ENCODE peak calls at places on chromosome 5, in five cellular contexts. F, Q, Z, G and I are unnamed samples. For H3K4me1, the result is how much of the 10 kb centered on the place peaks cover.

GRCh38 chr5:80037366-80037765 is 2.2 kb downstream of the THBS4 start:
- DNase-seq in F (no peak), Q (no peak), Z (no peak), G (no peak), I (no peak)

GRCh38 chr5:143404416-143405062 is 1.1 kb upstream of the NR3C1 start:
- DNase-seq in F (peak), Q (peak), Z (no peak), G (peak), I (peak)

GRCh38 chr5:143543358-143544255 is 140.1 kb upstream of the NR3C1 start:
- DNase-seq in F (no peak), Q (no peak), Z (no peak), G (no peak), I (no peak)

GRCh38 chr5:58641533-58641932 is 58.7 kb downstream of the RAB3C start:
- DNase-seq in F (no peak), Q (no peak), Z (no peak), G (no peak), I (peak)

GRCh38 chr5:160507181-160507811 is 85.6 kb downstream of the PTTG1 start:
- DNase-seq in F (no peak), Q (no peak), Z (no peak), G (no peak), I (peak)

GRCh38 chr5:172453206-172453985 is 929 bp downstream of the SH3PXD2B start:
- DNase-seq in F (peak), Q (peak), Z (peak), G (peak), I (peak)

GRCh38 chr5:143456952-143457547 is 53.6 kb upstream of the NR3C1 start:
- DNase-seq in F (no peak), Q (no peak), Z (peak), G (no peak), I (no peak)

GRCh38 chr5:42001673-42002072 is 76.6 kb downstream of the FBXO4 start:
- DNase-seq in F (no peak), Q (no peak), Z (no peak), G (no peak), I (peak)

GRCh38 chr5:55123365-55123764 is 20.9 kb downstream of the GZMA start:
- DNase-seq in F (no peak), Q (no peak), Z (no peak), G (no peak), I (no peak)

GRCh38 chr5:94180761-94181160 is 437.6 kb downstream of the KIAA0825 start:
- DNase-seq in F (no peak), Q (no peak), Z (no peak), G (no peak), I (no peak)

GRCh38 chr5:122156724-122157325 is 27.5 kb downstream of the ZNF474 start:
- DNase-seq in F (no peak), Q (no peak), Z (peak), G (no peak), I (no peak)

GRCh38 chr5:6190838-6191237 is 187.5 kb downstream of the MED10 start:
- DNase-seq in F (no peak), Q (no peak), Z (no peak), G (no peak), I (no peak)

GRCh38 chr5:48192-48591 is 43.8 kb upstream of the PLEKHG4B start:
- DNase-seq in F (no peak), Q (no peak), Z (no peak), G (no peak), I (no peak)

GRCh38 chr5:105952875-105953274 is 1717.9 kb downstream of the EFNA5 start:
- DNase-seq in F (no peak), Q (no peak), Z (no peak), G (no peak), I (no peak)

GRCh38 chr5:173477320-173478055 is 139.0 kb downstream of the BOD1 start:
- DNase-seq in F (no peak), Q (no peak), Z (no peak), G (no peak), I (no peak)

GRCh38 chr5:88325868-88326267 is 57.2 kb upstream of the TMEM161B start:
- DNase-seq in F (no peak), Q (no peak), Z (no peak), G (no peak), I (no peak)

GRCh38 chr5:35188041-35188457 is 42.2 kb downstream of the PRLR start:
- DNase-seq in F (no peak), Q (no peak), Z (no peak), G (no peak), I (peak)

DNA sequence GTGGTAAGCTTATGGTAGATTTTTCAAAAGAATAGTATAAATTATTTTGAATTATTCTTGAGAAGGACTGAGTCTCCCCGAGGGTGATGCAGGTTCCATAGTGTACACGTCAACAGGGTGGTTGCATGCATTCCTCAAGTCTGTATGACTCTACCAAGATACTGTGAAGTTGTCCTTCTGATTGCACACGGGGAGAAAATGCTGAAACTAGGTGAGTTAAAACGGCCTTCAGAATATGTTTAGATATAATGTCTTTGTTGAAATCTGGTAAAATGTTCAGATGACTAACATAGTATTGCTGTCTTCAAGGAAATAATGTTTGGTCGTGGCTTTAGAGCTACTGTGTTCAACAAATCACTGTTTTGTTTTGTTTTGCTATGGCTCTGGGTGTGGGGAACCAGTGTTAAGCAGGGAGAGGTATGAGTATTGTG is 22.4 kb upstream of the TNFAIP8 start:
- DNase-seq in F (no peak), Q (no peak), Z (no peak), G (no peak), I (no peak)
- H3K4me3 ChIP-seq in F (no peak), Q (no peak), Z (no peak), G (no peak), I (no peak)

GRCh38 chr5:174732040-174733020 is 7.9 kb downstream of the MSX2 start:
- DNase-seq in F (no peak), Q (no peak), Z (no peak), G (no peak), I (peak)
- H3K4me1 ChIP-seq in F (under half), Q (under half), Z (under half), G (under half), I (under half)

GRCh38 chr5:181192337-181193046 is 12.5 kb downstream of the TRIM7 start:
- DNase-seq in F (no peak), Q (no peak), Z (no peak), G (no peak), I (no peak)

GRCh38 chr5:181195249-181195761 is 9.7 kb downstream of the TRIM7 start:
- DNase-seq in F (no peak), Q (no peak), Z (no peak), G (no peak), I (no peak)

GRCh38 chr5:181191526-181192336 is 13.3 kb downstream of the TRIM7 start:
- DNase-seq in F (peak), Q (peak), Z (peak), G (peak), I (peak)

GRCh38 chr5:181197326-181197951 is 7.6 kb downstream of the TRIM7 start:
- DNase-seq in F (no peak), Q (no peak), Z (no peak), G (no peak), I (no peak)

GRCh38 chr5:181194489-181195248 is 10.3 kb downstream of the TRIM7 start:
- DNase-seq in F (no peak), Q (no peak), Z (no peak), G (no peak), I (no peak)
- TF ChIP-seq CTCF in F (no peak), Q (no peak), Z (no peak), G (no peak), I (peak)

GRCh38 chr5:177434437-177434836 is 8.0 kb downstream of the GRK6 start:
- DNase-seq in F (no peak), Q (no peak), Z (no peak), G (no peak), I (no peak)
- H3K4me3 ChIP-seq in F (no peak), Q (no peak), Z (no peak), G (no peak), I (no peak)